ENCODE peak calls at places on chromosomes 16 and 17, in four cellular contexts. F, L, I and B are unnamed samples.

GRCh38 chr16:4924593-4925378 is 12.2 kb downstream of the PPL start:
- DNase-seq in I (no peak), F (no peak), L (peak), B (peak)

GRCh38 chr17:80421381-80422090 is 6.6 kb downstream of the ENDOV start:
- DNase-seq in F (no peak), I (no peak), L (no peak), B (no peak)

GRCh38 chr16:10067406-10067805 is 114.8 kb downstream of the GRIN2A start:
- DNase-seq in I (no peak), L (no peak), F (no peak), B (no peak)

GRCh38 chr16:58264961-58265479 is 29.8 kb downstream of the PRSS54 start:
- DNase-seq in F (no peak), L (no peak), I (peak), B (peak)

GRCh38 chr16:50591800-50592771 is 43.9 kb downstream of the NKD1 start:
- DNase-seq in L (peak), F (peak), I (peak), B (peak)

GRCh38 chr17:61366076-61366714 is 33.4 kb upstream of the TBX2 start:
- DNase-seq in I (no peak), F (no peak), L (no peak), B (no peak)

GRCh38 chr16:54712866-54713265 is 217.8 kb upstream of the IRX5 start:
- DNase-seq in F (no peak), L (peak), I (no peak), B (no peak)

GRCh38 chr17:46832945-46833839 is 14.7 kb upstream of the WNT3 start:
- DNase-seq in L (peak), F (no peak), I (peak), B (no peak)

GRCh38 chr17:82645516-82645915 is 2.7 kb downstream of the WDR45B start:
- DNase-seq in F (no peak), I (no peak), L (no peak), B (peak)

GRCh38 chr17:38628441-38628840 is 22.7 kb upstream of the SRCIN1 start:
- DNase-seq in I (peak), L (no peak), F (no peak), B (peak)

GRCh38 chr17:81332949-81333570 is 38.0 kb upstream of the SLC38A10 start:
- DNase-seq in L (no peak), F (no peak), I (no peak), B (no peak)

GRCh38 chr17:75817571-75817970 is 26.6 kb downstream of the UNC13D start:
- DNase-seq in I (no peak), L (no peak), F (no peak), B (no peak)

GRCh38 chr17:63222655-63223054 is 223.5 kb downstream of the CYB561 start:
- DNase-seq in F (no peak), L (no peak), I (peak), B (no peak)

GRCh38 chr17:1561420-1562177 is 993 bp downstream of the PITPNA start:
- DNase-seq in F (no peak), I (peak), L (peak), B (peak)

GRCh38 chr16:5582529-5582928 is 484.9 kb upstream of the EEF2KMT start:
- DNase-seq in F (no peak), L (no peak), I (peak), B (no peak)

GRCh38 chr17:82302498-82302963 is 14.9 kb downstream of the CD7 start:
- DNase-seq in F (no peak), L (no peak), I (no peak), B (no peak)

GRCh38 chr17:39104657-39105056 is 46.8 kb downstream of the PLXDC1 start:
- DNase-seq in L (no peak), I (no peak), F (no peak), B (no peak)

GRCh38 chr16:85998178-85998867 is 99.4 kb downstream of the IRF8 start:
- DNase-seq in I (peak), F (no peak), L (no peak), B (no peak)

GRCh38 chr16:48503779-48504178 is 106.2 kb downstream of the N4BP1 start:
- DNase-seq in I (peak), L (peak), F (peak), B (no peak)

GRCh38 chr16:86568677-86569623 is 2.3 kb downstream of the FOXC2 start:
- DNase-seq in F (no peak), L (no peak), I (no peak), B (no peak)

GRCh38 chr17:78917451-78918307 is 7.5 kb downstream of the TIMP2 start:
- DNase-seq in L (no peak), F (no peak), I (no peak), B (no peak)

GRCh38 chr17:57604771-57605733 is 140.0 kb downstream of the CCDC182 start:
- DNase-seq in L (peak), I (no peak), F (peak), B (no peak)

GRCh38 chr17:75652934-75653549 is 13.9 kb downstream of the RECQL5 start:
- DNase-seq in L (peak), F (no peak), I (peak), B (peak)

GRCh38 chr17:8362651-8363332 is 13.7 kb downstream of the KRABD2 start:
- DNase-seq in L (no peak), F (no peak), I (peak), B (no peak)

GRCh38 chr17:10628756-10629155 is 28.4 kb downstream of the MYH3 start:
- DNase-seq in I (no peak), F (no peak), L (no peak), B (no peak)